ENCODE peak calls at places on chromosomes 2 and 18, in nine cellular contexts. One of them, this sample, is unnamed.
A peak's percentile ranks its signal among the peaks of the same experiment; 100 is the strongest.

GRCh38 chr18:79923896-79924585 is 27.4 kb downstream of the SLC66A2 start:
- DNase-seq in cardiac muscle cell: no peak
- DNase-seq in PC-3: no peak
- DNase-seq in upper lobe of right lung: peak; percentile 34
- DNase-seq in fibroblast of lung: no peak
- DNase-seq in uterus: peak; percentile 12
- DNase-seq in SK-N-SH: no peak
- DNase-seq in tibial artery: peak; percentile 5
- DNase-seq in colonic mucosa: no peak
- DNase-seq in this sample: no peak

GRCh38 chr2:162013514-162014205 is 60.4 kb downstream of the DPP4 start:
- DNase-seq in cardiac muscle cell: no peak
- DNase-seq in PC-3: no peak
- DNase-seq in upper lobe of right lung: no peak
- DNase-seq in fibroblast of lung: no peak
- DNase-seq in uterus: no peak
- DNase-seq in SK-N-SH: no peak
- DNase-seq in tibial artery: no peak
- DNase-seq in colonic mucosa: no peak
- DNase-seq in this sample: no peak

GRCh38 chr18:31740180-31740579 is 20.5 kb downstream of the SLC25A52 start:
- DNase-seq in cardiac muscle cell: no peak
- DNase-seq in PC-3: no peak
- DNase-seq in upper lobe of right lung: no peak
- DNase-seq in fibroblast of lung: no peak
- DNase-seq in uterus: no peak
- DNase-seq in SK-N-SH: no peak
- DNase-seq in tibial artery: no peak
- DNase-seq in colonic mucosa: no peak
- DNase-seq in this sample: no peak

GRCh38 chr2:187360286-187360685 is 87.8 kb downstream of the CALCRL start:
- DNase-seq in cardiac muscle cell: no peak
- DNase-seq in PC-3: peak; percentile 65
- DNase-seq in upper lobe of right lung: no peak
- DNase-seq in fibroblast of lung: peak; percentile 40
- DNase-seq in uterus: no peak
- DNase-seq in SK-N-SH: no peak
- DNase-seq in tibial artery: no peak
- DNase-seq in colonic mucosa: no peak
- DNase-seq in this sample: no peak

GRCh38 chr2:7744827-7745226 is 827.6 kb downstream of the RNF144A start:
- DNase-seq in cardiac muscle cell: no peak
- DNase-seq in PC-3: peak; percentile 55
- DNase-seq in upper lobe of right lung: no peak
- DNase-seq in fibroblast of lung: no peak
- DNase-seq in uterus: no peak
- DNase-seq in SK-N-SH: no peak
- DNase-seq in tibial artery: no peak
- DNase-seq in colonic mucosa: no peak
- DNase-seq in this sample: no peak

GRCh38 chr2:170408461-170409163 is 230.7 kb downstream of the MYO3B start:
- DNase-seq in cardiac muscle cell: no peak
- DNase-seq in PC-3: no peak
- DNase-seq in upper lobe of right lung: no peak
- DNase-seq in fibroblast of lung: no peak
- DNase-seq in uterus: no peak
- DNase-seq in SK-N-SH: peak; percentile 12
- DNase-seq in tibial artery: no peak
- DNase-seq in colonic mucosa: no peak
- DNase-seq in this sample: no peak

GRCh38 chr2:188997276-188997675 is 23.1 kb downstream of the COL3A1 start:
- DNase-seq in cardiac muscle cell: no peak
- DNase-seq in PC-3: no peak
- DNase-seq in upper lobe of right lung: no peak
- DNase-seq in fibroblast of lung: no peak
- DNase-seq in uterus: no peak
- DNase-seq in SK-N-SH: no peak
- DNase-seq in tibial artery: no peak
- DNase-seq in colonic mucosa: no peak
- DNase-seq in this sample: no peak

GRCh38 chr2:7803515-7803914 is 878.3 kb upstream of the ID2 start:
- DNase-seq in cardiac muscle cell: no peak
- DNase-seq in PC-3: no peak
- DNase-seq in upper lobe of right lung: no peak
- DNase-seq in fibroblast of lung: no peak
- DNase-seq in uterus: no peak
- DNase-seq in SK-N-SH: no peak
- DNase-seq in tibial artery: no peak
- DNase-seq in colonic mucosa: no peak
- DNase-seq in this sample: no peak

GRCh38 chr2:231030725-231031124 is 6.6 kb upstream of the C2orf72 start:
- DNase-seq in cardiac muscle cell: no peak
- DNase-seq in PC-3: no peak
- DNase-seq in upper lobe of right lung: no peak
- DNase-seq in fibroblast of lung: no peak
- DNase-seq in uterus: no peak
- DNase-seq in SK-N-SH: no peak
- DNase-seq in tibial artery: no peak
- DNase-seq in colonic mucosa: no peak
- DNase-seq in this sample: no peak

GRCh38 chr18:13003466-13003896 is 12.3 kb downstream of the CEP192 start:
- DNase-seq in cardiac muscle cell: peak; percentile 48
- DNase-seq in PC-3: peak; percentile 62
- DNase-seq in upper lobe of right lung: no peak
- DNase-seq in fibroblast of lung: peak; percentile 73
- DNase-seq in uterus: no peak
- DNase-seq in SK-N-SH: peak; percentile 40
- DNase-seq in tibial artery: no peak
- DNase-seq in colonic mucosa: peak; percentile 24
- DNase-seq in this sample: no peak

GRCh38 chr18:7541835-7542234 is 25.3 kb upstream of the PTPRM start:
- DNase-seq in cardiac muscle cell: no peak
- DNase-seq in PC-3: no peak
- DNase-seq in upper lobe of right lung: no peak
- DNase-seq in fibroblast of lung: no peak
- DNase-seq in uterus: no peak
- DNase-seq in SK-N-SH: no peak
- DNase-seq in tibial artery: no peak
- DNase-seq in colonic mucosa: no peak
- DNase-seq in this sample: no peak

GRCh38 chr2:104768694-104769093 is 85.2 kb upstream of the POU3F3 start:
- DNase-seq in cardiac muscle cell: no peak
- DNase-seq in PC-3: no peak
- DNase-seq in upper lobe of right lung: no peak
- DNase-seq in fibroblast of lung: peak; percentile 94
- DNase-seq in uterus: no peak
- DNase-seq in SK-N-SH: no peak
- DNase-seq in tibial artery: no peak
- DNase-seq in colonic mucosa: no peak
- DNase-seq in this sample: no peak

GRCh38 chr2:47086571-47086970 is 68.5 kb downstream of the STPG4 start:
- DNase-seq in cardiac muscle cell: no peak
- DNase-seq in PC-3: no peak
- DNase-seq in upper lobe of right lung: no peak
- DNase-seq in fibroblast of lung: peak; percentile 65
- DNase-seq in uterus: no peak
- DNase-seq in SK-N-SH: peak; percentile 91
- DNase-seq in tibial artery: no peak
- DNase-seq in colonic mucosa: no peak
- DNase-seq in this sample: no peak

GRCh38 chr18:57959278-57959677 is 84.7 kb upstream of the NEDD4L start:
- DNase-seq in cardiac muscle cell: peak; percentile 32
- DNase-seq in PC-3: peak; percentile 83
- DNase-seq in upper lobe of right lung: peak; percentile 74
- DNase-seq in fibroblast of lung: peak; percentile 56
- DNase-seq in uterus: no peak
- DNase-seq in SK-N-SH: peak; percentile 49
- DNase-seq in tibial artery: no peak
- DNase-seq in colonic mucosa: peak; percentile 62
- DNase-seq in this sample: peak; percentile 8

GRCh38 chr2:229714736-229715541 is 584 bp upstream of the DNER start:
- DNase-seq in cardiac muscle cell: peak; percentile 87
- DNase-seq in PC-3: peak; percentile 55
- DNase-seq in upper lobe of right lung: peak; percentile 80
- DNase-seq in fibroblast of lung: peak; percentile 72
- DNase-seq in uterus: peak; percentile 22
- DNase-seq in SK-N-SH: peak; percentile 70
- DNase-seq in tibial artery: peak; percentile 26
- DNase-seq in colonic mucosa: peak; percentile 33
- DNase-seq in this sample: no peak

GRCh38 chr2:59502981-59503380 is 1050.5 kb downstream of the BCL11A start:
- DNase-seq in cardiac muscle cell: no peak
- DNase-seq in PC-3: no peak
- DNase-seq in upper lobe of right lung: no peak
- DNase-seq in fibroblast of lung: no peak
- DNase-seq in uterus: no peak
- DNase-seq in SK-N-SH: no peak
- DNase-seq in tibial artery: no peak
- DNase-seq in colonic mucosa: no peak
- DNase-seq in this sample: no peak
- H3K9me3 ChIP-seq in cardiac muscle cell: no peaks in the 10 kb centered on the region
- H3K9me3 ChIP-seq in PC-3: no peaks in the 10 kb centered on the region
- H3K9me3 ChIP-seq in upper lobe of right lung: no peaks in the 10 kb centered on the region
- H3K9me3 ChIP-seq in fibroblast of lung: no peaks in the 10 kb centered on the region
- H3K9me3 ChIP-seq in uterus: no peaks in the 10 kb centered on the region
- H3K9me3 ChIP-seq in SK-N-SH: peaks cover 3% of the 10 kb centered on the region
- H3K9me3 ChIP-seq in tibial artery: no peaks in the 10 kb centered on the region
- H3K9me3 ChIP-seq in colonic mucosa: no peaks in the 10 kb centered on the region
- H3K9me3 ChIP-seq in this sample: no peaks in the 10 kb centered on the region

GRCh38 chr2:115384399-115384798 is 942.0 kb downstream of the DPP10 start:
- DNase-seq in cardiac muscle cell: no peak
- DNase-seq in PC-3: no peak
- DNase-seq in upper lobe of right lung: no peak
- DNase-seq in fibroblast of lung: no peak
- DNase-seq in uterus: no peak
- DNase-seq in SK-N-SH: no peak
- DNase-seq in tibial artery: no peak
- DNase-seq in colonic mucosa: no peak
- DNase-seq in this sample: no peak

GRCh38 chr2:115386465-115386864 is 944.0 kb downstream of the DPP10 start:
- DNase-seq in cardiac muscle cell: no peak
- DNase-seq in PC-3: no peak
- DNase-seq in upper lobe of right lung: no peak
- DNase-seq in fibroblast of lung: no peak
- DNase-seq in uterus: no peak
- DNase-seq in SK-N-SH: no peak
- DNase-seq in tibial artery: no peak
- DNase-seq in colonic mucosa: no peak
- DNase-seq in this sample: no peak

GRCh38 chr2:115389024-115389423 is 946.6 kb downstream of the DPP10 start:
- DNase-seq in cardiac muscle cell: no peak
- DNase-seq in PC-3: no peak
- DNase-seq in upper lobe of right lung: no peak
- DNase-seq in fibroblast of lung: no peak
- DNase-seq in uterus: no peak
- DNase-seq in SK-N-SH: no peak
- DNase-seq in tibial artery: no peak
- DNase-seq in colonic mucosa: no peak
- DNase-seq in this sample: no peak

DNA sequence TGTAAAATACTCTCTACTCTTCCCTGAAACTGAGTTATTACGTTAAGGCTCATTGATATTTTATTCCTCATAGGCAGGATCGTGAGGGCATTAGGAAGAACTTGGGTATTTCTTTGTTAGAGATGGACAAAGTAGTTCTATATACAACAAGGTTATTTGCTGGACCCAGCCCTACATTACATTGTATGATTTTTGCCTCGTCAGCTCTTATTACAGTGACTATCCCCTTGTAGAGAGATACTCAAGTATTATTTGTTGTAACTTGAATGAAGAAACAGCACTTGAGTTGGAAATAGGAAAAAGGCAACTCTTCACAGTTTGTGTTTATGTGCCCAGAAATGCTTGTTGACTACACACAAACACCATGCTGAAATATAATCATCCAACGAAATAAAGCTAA is 947.5 kb downstream of the DPP10 start:
- DNase-seq in cardiac muscle cell: no peak
- DNase-seq in PC-3: no peak
- DNase-seq in upper lobe of right lung: no peak
- DNase-seq in fibroblast of lung: no peak
- DNase-seq in uterus: no peak
- DNase-seq in SK-N-SH: no peak
- DNase-seq in tibial artery: no peak
- DNase-seq in colonic mucosa: no peak
- DNase-seq in this sample: no peak
- H3K9me3 ChIP-seq in cardiac muscle cell: no peaks in the 10 kb centered on the region
- H3K9me3 ChIP-seq in PC-3: no peaks in the 10 kb centered on the region
- H3K9me3 ChIP-seq in upper lobe of right lung: no peaks in the 10 kb centered on the region
- H3K9me3 ChIP-seq in fibroblast of lung: no peaks in the 10 kb centered on the region
- H3K9me3 ChIP-seq in uterus: no peaks in the 10 kb centered on the region
- H3K9me3 ChIP-seq in SK-N-SH: no peaks in the 10 kb centered on the region
- H3K9me3 ChIP-seq in tibial artery: no peaks in the 10 kb centered on the region
- H3K9me3 ChIP-seq in colonic mucosa: no peaks in the 10 kb centered on the region
- H3K9me3 ChIP-seq in this sample: no peaks in the 10 kb centered on the region

GRCh38 chr18:41499345-41499744 is 455.7 kb upstream of the PIK3C3 start:
- DNase-seq in cardiac muscle cell: no peak
- DNase-seq in PC-3: no peak
- DNase-seq in upper lobe of right lung: no peak
- DNase-seq in fibroblast of lung: no peak
- DNase-seq in uterus: no peak
- DNase-seq in SK-N-SH: no peak
- DNase-seq in tibial artery: no peak
- DNase-seq in colonic mucosa: no peak
- DNase-seq in this sample: no peak

GRCh38 chr18:41504316-41504715 is 450.7 kb upstream of the PIK3C3 start:
- DNase-seq in cardiac muscle cell: no peak
- DNase-seq in PC-3: peak; percentile 64
- DNase-seq in upper lobe of right lung: no peak
- DNase-seq in fibroblast of lung: peak; percentile 17
- DNase-seq in uterus: no peak
- DNase-seq in SK-N-SH: no peak
- DNase-seq in tibial artery: no peak
- DNase-seq in colonic mucosa: no peak
- DNase-seq in this sample: no peak

GRCh38 chr18:41501848-41502247 is 453.2 kb upstream of the PIK3C3 start:
- DNase-seq in cardiac muscle cell: no peak
- DNase-seq in PC-3: peak; percentile 76
- DNase-seq in upper lobe of right lung: no peak
- DNase-seq in fibroblast of lung: no peak
- DNase-seq in uterus: no peak
- DNase-seq in SK-N-SH: no peak
- DNase-seq in tibial artery: no peak
- DNase-seq in colonic mucosa: no peak
- DNase-seq in this sample: no peak
- H3K9me3 ChIP-seq in cardiac muscle cell: no peaks in the 10 kb centered on the region
- H3K9me3 ChIP-seq in PC-3: no peaks in the 10 kb centered on the region
- H3K9me3 ChIP-seq in upper lobe of right lung: no peaks in the 10 kb centered on the region
- H3K9me3 ChIP-seq in fibroblast of lung: no peaks in the 10 kb centered on the region
- H3K9me3 ChIP-seq in uterus: no peaks in the 10 kb centered on the region
- H3K9me3 ChIP-seq in SK-N-SH: no peaks in the 10 kb centered on the region
- H3K9me3 ChIP-seq in tibial artery: no peaks in the 10 kb centered on the region
- H3K9me3 ChIP-seq in colonic mucosa: no peaks in the 10 kb centered on the region
- H3K9me3 ChIP-seq in this sample: no peaks in the 10 kb centered on the region

DNA sequence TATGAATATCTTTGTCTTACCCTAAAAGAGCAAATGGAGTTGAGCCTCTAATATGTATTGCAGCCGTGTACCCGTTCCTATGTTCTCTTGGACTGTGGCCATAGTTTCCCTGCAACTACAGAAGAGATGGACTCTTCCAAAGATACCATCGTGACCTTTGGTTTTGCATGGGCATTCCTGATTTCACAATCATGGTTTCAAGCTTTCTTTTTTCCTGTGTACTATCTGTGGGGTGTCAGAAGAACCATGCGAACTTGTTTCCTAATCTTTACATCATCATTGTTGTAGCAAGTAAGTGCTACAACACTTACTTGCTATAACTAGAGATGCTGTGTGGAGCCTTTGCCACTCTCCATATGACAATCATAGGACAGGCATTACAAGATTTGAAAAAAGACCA is 1295.7 kb downstream of the DPP10 start:
- DNase-seq in cardiac muscle cell: no peak
- DNase-seq in PC-3: no peak
- DNase-seq in upper lobe of right lung: no peak
- DNase-seq in fibroblast of lung: no peak
- DNase-seq in uterus: no peak
- DNase-seq in SK-N-SH: no peak
- DNase-seq in tibial artery: no peak
- DNase-seq in colonic mucosa: no peak
- DNase-seq in this sample: no peak
- H3K9me3 ChIP-seq in cardiac muscle cell: no peaks in the 10 kb centered on the region
- H3K9me3 ChIP-seq in PC-3: no peaks in the 10 kb centered on the region
- H3K9me3 ChIP-seq in upper lobe of right lung: no peaks in the 10 kb centered on the region
- H3K9me3 ChIP-seq in fibroblast of lung: no peaks in the 10 kb centered on the region
- H3K9me3 ChIP-seq in uterus: no peaks in the 10 kb centered on the region
- H3K9me3 ChIP-seq in SK-N-SH: peaks cover 3% of the 10 kb centered on the region
- H3K9me3 ChIP-seq in tibial artery: no peaks in the 10 kb centered on the region
- H3K9me3 ChIP-seq in colonic mucosa: no peaks in the 10 kb centered on the region
- H3K9me3 ChIP-seq in this sample: no peaks in the 10 kb centered on the region